ENCODE peak calls at places on chromosomes 1 and 21, in nine cellular contexts. One of them, this sample, is unnamed.

GRCh38 chr1:204323887-204324286 is 35.8 kb downstream of the PLEKHA6 start:
- DNase-seq in psoas muscle: no peak
- DNase-seq in HFF-Myc: no peak
- DNase-seq in cardiac muscle cell: peak; percentile 44
- DNase-seq in CD8-positive, alpha-beta T cell: no peak
- DNase-seq in lower lobe of right lung: no peak
- DNase-seq in epithelial cell of esophagus: peak; percentile 95
- DNase-seq in body of pancreas: no peak
- DNase-seq in IMR-90: peak; percentile 88
- DNase-seq in this sample: no peak

GRCh38 chr1:175152006-175152652 is 40.4 kb downstream of the KIAA0040 start:
- DNase-seq in epithelial cell of esophagus: peak; percentile 48
- DNase-seq in HFF-Myc: no peak
- DNase-seq in cardiac muscle cell: peak; percentile 51
- DNase-seq in IMR-90: peak; percentile 22
- DNase-seq in psoas muscle: peak; percentile 37
- DNase-seq in body of pancreas: peak; percentile 77
- DNase-seq in CD8-positive, alpha-beta T cell: peak; percentile 77
- DNase-seq in lower lobe of right lung: peak; percentile 57
- DNase-seq in this sample: peak; percentile 16

GRCh38 chr21:42737969-42738590 is 84.7 kb downstream of the PDE9A start:
- DNase-seq in epithelial cell of esophagus: no peak
- DNase-seq in IMR-90: no peak
- DNase-seq in cardiac muscle cell: peak; percentile 30
- DNase-seq in psoas muscle: peak; percentile 29
- DNase-seq in HFF-Myc: no peak
- DNase-seq in body of pancreas: peak; percentile 28
- DNase-seq in CD8-positive, alpha-beta T cell: no peak
- DNase-seq in lower lobe of right lung: peak; percentile 76
- DNase-seq in this sample: no peak

GRCh38 chr1:199174336-199174735 is 535.5 kb downstream of the PTPRC start:
- DNase-seq in psoas muscle: no peak
- DNase-seq in IMR-90: no peak
- DNase-seq in HFF-Myc: no peak
- DNase-seq in lower lobe of right lung: no peak
- DNase-seq in body of pancreas: no peak
- DNase-seq in cardiac muscle cell: peak; percentile 11
- DNase-seq in CD8-positive, alpha-beta T cell: no peak
- DNase-seq in epithelial cell of esophagus: peak; percentile 11
- DNase-seq in this sample: no peak

GRCh38 chr1:31335007-31335406 is 37.9 kb downstream of the FABP3 start:
- DNase-seq in body of pancreas: no peak
- DNase-seq in cardiac muscle cell: peak; percentile 60
- DNase-seq in HFF-Myc: peak; percentile 20
- DNase-seq in epithelial cell of esophagus: peak; percentile 58
- DNase-seq in IMR-90: peak; percentile 46
- DNase-seq in CD8-positive, alpha-beta T cell: no peak
- DNase-seq in psoas muscle: no peak
- DNase-seq in lower lobe of right lung: no peak
- DNase-seq in this sample: peak; percentile 19

GRCh38 chr1:31701137-31701736 is 2.6 kb downstream of the COL16A1 start:
- DNase-seq in HFF-Myc: peak; percentile 98
- DNase-seq in lower lobe of right lung: peak; percentile 57
- DNase-seq in IMR-90: peak; percentile 98
- DNase-seq in cardiac muscle cell: peak; percentile 99
- DNase-seq in body of pancreas: peak; percentile 77
- DNase-seq in CD8-positive, alpha-beta T cell: peak; percentile 33
- DNase-seq in psoas muscle: peak; percentile 93
- DNase-seq in epithelial cell of esophagus: peak; percentile 93
- DNase-seq in this sample: peak; percentile 81

GRCh38 chr1:167500283-167500860 is 18.0 kb downstream of the CD247 start:
- DNase-seq in IMR-90: no peak
- DNase-seq in lower lobe of right lung: no peak
- DNase-seq in epithelial cell of esophagus: no peak
- DNase-seq in body of pancreas: no peak
- DNase-seq in cardiac muscle cell: no peak
- DNase-seq in HFF-Myc: no peak
- DNase-seq in psoas muscle: no peak
- DNase-seq in CD8-positive, alpha-beta T cell: peak; percentile 8
- DNase-seq in this sample: no peak

GRCh38 chr1:214862421-214862820 is 220.1 kb upstream of the KCNK2 start:
- DNase-seq in HFF-Myc: no peak
- DNase-seq in epithelial cell of esophagus: peak; percentile 32
- DNase-seq in body of pancreas: no peak
- DNase-seq in IMR-90: peak; percentile 74
- DNase-seq in psoas muscle: no peak
- DNase-seq in CD8-positive, alpha-beta T cell: no peak
- DNase-seq in cardiac muscle cell: peak; percentile 4
- DNase-seq in lower lobe of right lung: no peak
- DNase-seq in this sample: no peak

GRCh38 chr1:175889848-175890247 is 146.5 kb upstream of the TNR start:
- DNase-seq in lower lobe of right lung: no peak
- DNase-seq in CD8-positive, alpha-beta T cell: no peak
- DNase-seq in cardiac muscle cell: no peak
- DNase-seq in IMR-90: no peak
- DNase-seq in epithelial cell of esophagus: no peak
- DNase-seq in psoas muscle: no peak
- DNase-seq in HFF-Myc: no peak
- DNase-seq in body of pancreas: no peak
- DNase-seq in this sample: no peak

GRCh38 chr1:163406787-163407186 is 85.0 kb downstream of the NUF2 start:
- DNase-seq in cardiac muscle cell: no peak
- DNase-seq in body of pancreas: no peak
- DNase-seq in lower lobe of right lung: no peak
- DNase-seq in HFF-Myc: no peak
- DNase-seq in IMR-90: no peak
- DNase-seq in CD8-positive, alpha-beta T cell: no peak
- DNase-seq in psoas muscle: no peak
- DNase-seq in epithelial cell of esophagus: no peak
- DNase-seq in this sample: no peak

GRCh38 chr1:211258310-211258755 is 833 bp upstream of the RCOR3 start:
- DNase-seq in body of pancreas: peak; percentile 90
- DNase-seq in CD8-positive, alpha-beta T cell: peak; percentile 63
- DNase-seq in IMR-90: peak; percentile 60
- DNase-seq in psoas muscle: peak; percentile 84
- DNase-seq in cardiac muscle cell: peak; percentile 88
- DNase-seq in lower lobe of right lung: peak; percentile 89
- DNase-seq in epithelial cell of esophagus: peak; percentile 68
- DNase-seq in HFF-Myc: peak; percentile 54
- DNase-seq in this sample: peak; percentile 73
- TF ChIP-seq CTCF in body of pancreas: peak; percentile 11
- TF ChIP-seq CTCF in CD8-positive, alpha-beta T cell: no peak
- TF ChIP-seq CTCF in IMR-90: no peak
- TF ChIP-seq CTCF in psoas muscle: no peak
- TF ChIP-seq CTCF in cardiac muscle cell: no peak
- TF ChIP-seq CTCF in lower lobe of right lung: no peak
- TF ChIP-seq CTCF in epithelial cell of esophagus: peak; percentile 9
- TF ChIP-seq CTCF in HFF-Myc: no peak
- TF ChIP-seq CTCF in this sample: no peak

GRCh38 chr1:200779326-200779725 is 40.6 kb downstream of the CAMSAP2 start:
- DNase-seq in lower lobe of right lung: no peak
- DNase-seq in cardiac muscle cell: no peak
- DNase-seq in IMR-90: no peak
- DNase-seq in CD8-positive, alpha-beta T cell: no peak
- DNase-seq in psoas muscle: no peak
- DNase-seq in body of pancreas: no peak
- DNase-seq in epithelial cell of esophagus: no peak
- DNase-seq in HFF-Myc: no peak
- DNase-seq in this sample: no peak

GRCh38 chr1:200778766-200779165 is 40.1 kb downstream of the CAMSAP2 start:
- DNase-seq in psoas muscle: no peak
- DNase-seq in lower lobe of right lung: no peak
- DNase-seq in HFF-Myc: no peak
- DNase-seq in cardiac muscle cell: peak; percentile 19
- DNase-seq in CD8-positive, alpha-beta T cell: no peak
- DNase-seq in epithelial cell of esophagus: no peak
- DNase-seq in body of pancreas: no peak
- DNase-seq in IMR-90: no peak
- DNase-seq in this sample: no peak

GRCh38 chr1:200775850-200776249 is 37.2 kb downstream of the CAMSAP2 start:
- DNase-seq in cardiac muscle cell: peak; percentile 32
- DNase-seq in psoas muscle: no peak
- DNase-seq in lower lobe of right lung: no peak
- DNase-seq in CD8-positive, alpha-beta T cell: no peak
- DNase-seq in epithelial cell of esophagus: no peak
- DNase-seq in body of pancreas: no peak
- DNase-seq in IMR-90: no peak
- DNase-seq in HFF-Myc: no peak
- DNase-seq in this sample: no peak

GRCh38 chr1:200774735-200775449 is 36.2 kb downstream of the CAMSAP2 start:
- DNase-seq in psoas muscle: no peak
- DNase-seq in body of pancreas: no peak
- DNase-seq in lower lobe of right lung: no peak
- DNase-seq in CD8-positive, alpha-beta T cell: no peak
- DNase-seq in HFF-Myc: no peak
- DNase-seq in cardiac muscle cell: peak; percentile 38
- DNase-seq in IMR-90: peak; percentile 19
- DNase-seq in epithelial cell of esophagus: no peak
- DNase-seq in this sample: no peak

DNA sequence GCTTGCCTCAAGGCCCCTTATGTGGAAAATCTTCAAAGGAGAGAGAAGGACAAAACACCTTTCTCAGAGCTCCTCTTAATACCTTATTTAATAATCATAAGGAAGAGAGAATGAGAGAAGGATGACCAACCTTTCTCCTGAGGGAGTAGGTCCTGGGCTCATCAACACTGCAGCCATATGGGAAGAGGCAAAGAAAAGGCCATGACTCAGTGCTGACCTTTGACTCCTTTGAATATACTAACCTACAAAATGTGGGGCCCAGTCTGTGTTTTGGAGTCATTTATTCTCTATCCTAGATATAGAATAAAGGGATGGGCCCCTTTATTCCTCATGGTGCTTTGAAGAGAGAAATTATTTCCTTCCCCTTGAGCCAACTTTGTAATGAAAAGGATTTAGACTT is 38.3 kb downstream of the CAMSAP2 start:
- DNase-seq in psoas muscle: no peak
- DNase-seq in CD8-positive, alpha-beta T cell: no peak
- DNase-seq in cardiac muscle cell: no peak
- DNase-seq in HFF-Myc: no peak
- DNase-seq in epithelial cell of esophagus: peak; percentile 21
- DNase-seq in IMR-90: peak; percentile 47
- DNase-seq in body of pancreas: no peak
- DNase-seq in lower lobe of right lung: no peak
- DNase-seq in this sample: no peak
- H3K4me3 ChIP-seq in psoas muscle: no peak overlapping the region
- H3K4me3 ChIP-seq in CD8-positive, alpha-beta T cell: no peak overlapping the region
- H3K4me3 ChIP-seq in cardiac muscle cell: no peak overlapping the region
- H3K4me3 ChIP-seq in HFF-Myc: no peak overlapping the region
- H3K4me3 ChIP-seq in epithelial cell of esophagus: no peak overlapping the region
- H3K4me3 ChIP-seq in IMR-90: no peak overlapping the region
- H3K4me3 ChIP-seq in body of pancreas: no peak overlapping the region
- H3K4me3 ChIP-seq in lower lobe of right lung: no peak overlapping the region
- H3K4me3 ChIP-seq in this sample: no peak overlapping the region

GRCh38 chr21:36478207-36478701 is 1.7 kb downstream of the CLDN14 start:
- DNase-seq in IMR-90: peak; percentile 88
- DNase-seq in body of pancreas: no peak
- DNase-seq in CD8-positive, alpha-beta T cell: no peak
- DNase-seq in cardiac muscle cell: peak; percentile 68
- DNase-seq in epithelial cell of esophagus: peak; percentile 95
- DNase-seq in lower lobe of right lung: no peak
- DNase-seq in HFF-Myc: no peak
- DNase-seq in psoas muscle: no peak
- DNase-seq in this sample: peak; percentile 36

GRCh38 chr21:36480618-36481017 is 696 bp upstream of the CLDN14 start:
- DNase-seq in cardiac muscle cell: no peak
- DNase-seq in IMR-90: no peak
- DNase-seq in psoas muscle: no peak
- DNase-seq in epithelial cell of esophagus: no peak
- DNase-seq in body of pancreas: no peak
- DNase-seq in lower lobe of right lung: no peak
- DNase-seq in CD8-positive, alpha-beta T cell: no peak
- DNase-seq in HFF-Myc: no peak
- DNase-seq in this sample: no peak

GRCh38 chr21:36478941-36479340 is 981 bp downstream of the CLDN14 start:
- DNase-seq in epithelial cell of esophagus: peak; percentile 10
- DNase-seq in HFF-Myc: no peak
- DNase-seq in IMR-90: no peak
- DNase-seq in CD8-positive, alpha-beta T cell: no peak
- DNase-seq in body of pancreas: no peak
- DNase-seq in psoas muscle: no peak
- DNase-seq in cardiac muscle cell: peak; percentile 17
- DNase-seq in lower lobe of right lung: no peak
- DNase-seq in this sample: no peak

GRCh38 chr21:36481639-36482038 is 1.7 kb upstream of the CLDN14 start:
- DNase-seq in IMR-90: no peak
- DNase-seq in CD8-positive, alpha-beta T cell: no peak
- DNase-seq in epithelial cell of esophagus: no peak
- DNase-seq in lower lobe of right lung: no peak
- DNase-seq in psoas muscle: no peak
- DNase-seq in cardiac muscle cell: no peak
- DNase-seq in HFF-Myc: no peak
- DNase-seq in body of pancreas: no peak
- DNase-seq in this sample: no peak

DNA sequence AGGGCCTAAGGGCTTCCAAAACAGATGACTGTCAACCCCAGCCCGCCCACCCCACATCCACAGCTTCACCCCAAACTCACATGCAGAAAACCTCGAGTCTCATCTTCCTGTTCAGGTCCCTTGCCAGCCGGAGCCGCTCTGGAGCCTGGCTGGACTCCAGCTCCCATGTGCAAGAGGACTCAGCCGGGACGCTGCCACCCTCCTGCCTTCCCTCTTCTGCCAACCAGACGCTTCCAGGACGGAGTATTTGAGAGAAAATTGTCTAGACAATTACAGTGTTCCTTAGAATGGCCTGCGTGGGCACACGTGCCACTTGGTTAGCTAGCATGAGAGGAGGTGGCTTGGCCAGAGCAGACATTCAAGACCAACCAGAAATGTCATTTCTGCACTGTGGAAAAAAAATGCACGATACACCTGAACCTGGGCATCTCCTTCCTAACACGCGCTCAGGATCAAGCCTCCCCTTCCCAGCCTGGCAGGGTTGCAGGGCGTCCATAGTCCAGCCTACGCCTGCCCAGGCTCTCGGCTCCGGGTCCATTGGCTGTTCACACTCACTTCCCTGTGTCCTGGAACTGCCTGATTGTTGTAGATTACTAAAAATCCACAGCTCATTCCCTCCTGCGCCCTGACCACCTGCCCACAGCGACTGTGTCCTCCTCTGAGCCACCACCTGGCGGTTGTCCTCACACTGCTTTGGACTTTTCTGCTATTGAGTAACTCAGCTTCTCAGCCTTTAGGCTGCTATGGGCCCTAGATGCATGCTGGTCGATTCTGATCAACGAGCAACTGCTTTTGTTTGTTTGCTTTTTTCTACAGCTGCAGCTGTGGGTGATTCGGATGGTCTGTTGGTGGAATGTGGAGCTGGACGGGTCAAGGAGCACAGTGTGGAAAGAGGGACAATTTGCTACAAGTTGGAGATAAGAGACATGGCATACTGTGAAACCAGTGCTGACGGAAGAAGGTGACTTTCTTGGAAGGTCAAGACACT is at the start of gene CLDN14:
- DNase-seq in CD8-positive, alpha-beta T cell: no peak
- DNase-seq in IMR-90: peak; percentile 58
- DNase-seq in lower lobe of right lung: no peak
- DNase-seq in cardiac muscle cell: no peak
- DNase-seq in HFF-Myc: no peak
- DNase-seq in epithelial cell of esophagus: peak; percentile 19
- DNase-seq in body of pancreas: peak; percentile 55
- DNase-seq in psoas muscle: peak; percentile 23
- DNase-seq in this sample: no peak
- TF ChIP-seq CTCF in CD8-positive, alpha-beta T cell: no peak
- TF ChIP-seq CTCF in IMR-90: no peak
- TF ChIP-seq CTCF in lower lobe of right lung: no peak
- TF ChIP-seq CTCF in cardiac muscle cell: no peak
- TF ChIP-seq CTCF in HFF-Myc: no peak
- TF ChIP-seq CTCF in epithelial cell of esophagus: no peak
- TF ChIP-seq CTCF in body of pancreas: peak; percentile 17
- TF ChIP-seq CTCF in psoas muscle: no peak
- TF ChIP-seq CTCF in this sample: no peak

GRCh38 chr1:161013591-161014513 is 7.1 kb downstream of the F11R start:
- DNase-seq in body of pancreas: peak; percentile 88
- DNase-seq in IMR-90: peak; percentile 85
- DNase-seq in epithelial cell of esophagus: peak; percentile 99
- DNase-seq in CD8-positive, alpha-beta T cell: peak; percentile 70
- DNase-seq in psoas muscle: peak; percentile 71
- DNase-seq in cardiac muscle cell: peak; percentile 98
- DNase-seq in HFF-Myc: no peak
- DNase-seq in lower lobe of right lung: peak; percentile 93
- DNase-seq in this sample: no peak
- H3K4me3 ChIP-seq in body of pancreas: no peak overlapping the region
- H3K4me3 ChIP-seq in IMR-90: no peak overlapping the region
- H3K4me3 ChIP-seq in epithelial cell of esophagus: peak overlapping the region; percentile 9
- H3K4me3 ChIP-seq in CD8-positive, alpha-beta T cell: peak overlapping the region; percentile 51
- H3K4me3 ChIP-seq in psoas muscle: peak overlapping the region; percentile 36
- H3K4me3 ChIP-seq in cardiac muscle cell: no peak overlapping the region
- H3K4me3 ChIP-seq in HFF-Myc: no peak overlapping the region
- H3K4me3 ChIP-seq in lower lobe of right lung: peak overlapping the region; percentile 45
- H3K4me3 ChIP-seq in this sample: no peak overlapping the region

This sample was measured in astrocyte of the cerebellum.